ENCODE peak calls at places on chromosomes 11 and 22, in seven cellular contexts. D is suprapubic skin, Z is heart right ventricle, U is IMR-90, R is psoas muscle, O is mesendoderm, Q is right atrium auricular region. E is an unnamed sample. For H3K4me1, the result is how much of the 10 kb centered on the place peaks cover.

GRCh38 chr22:40449676-40450035 is 79.3 kb downstream of the SGSM3 start:
- DNase-seq in D (no peak), Z (no peak), U (peak), R (no peak), O (no peak), Q (no peak), E (no peak)

GRCh38 chr11:2436013-2436520 is 8.2 kb downstream of the TRPM5 start:
- DNase-seq in D (no peak), Z (no peak), U (no peak), R (peak), O (no peak), Q (no peak), E (no peak)

GRCh38 chr22:28670691-28671261 is 8.9 kb downstream of the TTC28 start:
- DNase-seq in D (no peak), Z (no peak), U (peak), R (no peak), O (no peak), Q (no peak), E (no peak)

GRCh38 chr11:64356498-64357411 is 2.2 kb upstream of the RPS6KA4 start:
- DNase-seq in D (no peak), Z (no peak), U (no peak), R (peak), O (peak), Q (no peak), E (no peak)

GRCh38 chr11:113316251-113316650 is 1.9 kb downstream of the TTC12 start:
- DNase-seq in D (no peak), Z (no peak), U (no peak), R (no peak), O (no peak), Q (no peak), E (no peak)

GRCh38 chr22:45680932-45681700 is 9.5 kb downstream of the ATXN10 start:
- DNase-seq in D (no peak), Z (no peak), U (peak), R (no peak), O (no peak), Q (no peak), E (no peak)

GRCh38 chr11:16986434-16987204 is 27.6 kb downstream of the PLEKHA7 start:
- DNase-seq in D (no peak), Z (no peak), U (no peak), R (no peak), O (peak), Q (no peak), E (no peak)

GRCh38 chr11:118295834-118296454 is 8.6 kb upstream of the CD3E start:
- DNase-seq in D (no peak), Z (no peak), U (peak), R (no peak), O (peak), Q (no peak), E (no peak)

GRCh38 chr11:71372693-71373657 is 75.2 kb downstream of the DHCR7 start:
- DNase-seq in D (no peak), Z (no peak), U (peak), R (no peak), O (peak), Q (no peak), E (no peak)

GRCh38 chr22:31106001-31106571 is 1.3 kb downstream of the SELENOM start:
- DNase-seq in D (no peak), Z (peak), U (no peak), R (no peak), O (peak), Q (no peak), E (no peak)

GRCh38 chr11:72673943-72674828 is at the start of gene PDE2A:
- DNase-seq in D (no peak), Z (no peak), U (no peak), R (no peak), O (peak), Q (no peak), E (no peak)

GRCh38 chr11:75474240-75474639 is 41.2 kb upstream of the KLHL35 start:
- DNase-seq in D (no peak), Z (no peak), U (peak), R (no peak), O (no peak), Q (no peak), E (no peak)

GRCh38 chr22:44181033-44181911 is 547 bp downstream of the PARVG start:
- DNase-seq in D (no peak), Z (no peak), U (no peak), R (peak), O (no peak), Q (no peak), E (no peak)

GRCh38 chr11:11850668-11851067 is 8.9 kb downstream of the USP47 start:
- DNase-seq in D (no peak), Z (no peak), U (no peak), R (no peak), O (no peak), Q (no peak), E (no peak)
- H3K4me1 ChIP-seq in D (half or more), Z (half or more), U (under half), R (half or more), O (under half), Q (half or more), E (half or more)

GRCh38 chr22:23834406-23834805 is 4.4 kb downstream of the DERL3 start:
- DNase-seq in D (peak), Z (no peak), U (no peak), R (no peak), O (no peak), Q (no peak), E (no peak)

GRCh38 chr22:23834830-23835772 is 3.7 kb downstream of the DERL3 start:
- DNase-seq in D (peak), Z (peak), U (no peak), R (peak), O (no peak), Q (no peak), E (no peak)

GRCh38 chr22:23836692-23837495 is 1.9 kb downstream of the DERL3 start:
- DNase-seq in D (no peak), Z (no peak), U (no peak), R (peak), O (no peak), Q (no peak), E (no peak)

GRCh38 chr22:23836281-23836680 is 2.5 kb downstream of the DERL3 start:
- DNase-seq in D (no peak), Z (no peak), U (no peak), R (peak), O (no peak), Q (no peak), E (no peak)

GRCh38 chr22:23835773-23836144 is 3.0 kb downstream of the DERL3 start:
- DNase-seq in D (peak), Z (peak), U (no peak), R (peak), O (no peak), Q (no peak), E (no peak)
- H3K4me1 ChIP-seq in D (under half), Z (half or more), U (under half), R (half or more), O (under half), Q (half or more), E (under half)

GRCh38 chr11:20159680-20160381 is 444 bp downstream of the DBX1 start:
- DNase-seq in D (no peak), Z (no peak), U (no peak), R (no peak), O (no peak), Q (no peak), E (no peak)
- H3K4me1 ChIP-seq in D (under half), Z (under half), U (under half), R (under half), O (under half), Q (under half), E (under half)

GRCh38 chr11:123062892-123063395 is 1.0 kb upstream of the HSPA8 start:
- DNase-seq in D (no peak), Z (no peak), U (peak), R (no peak), O (peak), Q (no peak), E (no peak)

GRCh38 chr11:123062158-123062891 is 389 bp upstream of the HSPA8 start:
- DNase-seq in D (peak), Z (peak), U (peak), R (peak), O (peak), Q (peak), E (peak)

GRCh38 chr11:123065634-123066033 is 3.7 kb upstream of the HSPA8 start:
- DNase-seq in D (no peak), Z (no peak), U (peak), R (no peak), O (no peak), Q (no peak), E (no peak)

GRCh38 chr11:123064268-123064657 is 2.3 kb upstream of the HSPA8 start:
- DNase-seq in D (no peak), Z (no peak), U (no peak), R (no peak), O (no peak), Q (peak), E (no peak)

DNA sequence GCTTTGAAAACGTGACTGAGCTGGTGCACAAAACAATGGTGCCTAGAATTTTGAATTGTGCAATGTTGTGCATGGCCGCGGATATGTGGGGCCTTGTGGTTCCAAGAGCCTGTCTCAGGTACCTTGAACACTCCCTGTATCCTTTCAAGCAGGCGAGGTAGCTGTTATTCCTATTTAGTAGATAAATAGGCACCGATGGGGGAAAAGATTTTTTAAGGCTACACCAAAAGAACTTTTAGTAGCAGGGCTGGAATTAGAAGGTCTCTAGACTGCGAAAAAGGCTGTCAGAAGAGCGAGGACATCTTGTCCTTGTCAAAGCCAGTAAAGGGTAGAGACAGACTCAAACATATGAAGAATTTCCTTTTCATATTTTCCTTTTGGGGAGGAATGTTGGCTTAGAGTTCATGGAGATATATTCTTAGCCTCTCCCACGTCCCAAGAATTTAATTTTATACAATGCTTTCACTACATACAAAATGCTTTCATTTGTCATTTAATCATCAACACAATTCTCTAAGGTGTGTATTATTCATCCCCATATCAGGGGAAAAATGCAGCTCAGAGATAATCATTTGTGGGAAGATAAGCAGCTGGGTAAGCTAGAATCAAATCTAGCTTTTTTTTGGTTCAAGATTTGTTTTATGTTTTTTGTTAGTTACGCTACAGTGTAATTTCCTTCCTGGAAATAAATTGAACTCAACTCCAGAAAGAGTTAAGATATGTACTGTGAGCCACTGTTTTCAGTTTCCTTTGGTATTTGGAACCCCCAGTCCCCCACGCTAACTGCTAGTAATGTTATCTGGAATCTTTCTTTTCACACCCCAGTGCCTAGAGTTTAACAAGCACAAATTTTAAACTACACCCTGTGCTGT is 1.7 kb upstream of the HSPA8 start:
- DNase-seq in D (no peak), Z (peak), U (peak), R (peak), O (peak), Q (peak), E (no peak)
- H3K4me1 ChIP-seq in D (half or more), Z (half or more), U (under half), R (half or more), O (under half), Q (under half), E (under half)

GRCh38 chr11:43788394-43788793 is 92.2 kb upstream of the ALKBH3 start:
- DNase-seq in D (no peak), Z (peak), U (no peak), R (no peak), O (no peak), Q (no peak), E (no peak)
- H3K4me1 ChIP-seq in D (under half), Z (under half), U (under half), R (under half), O (under half), Q (under half), E (under half)

GRCh38 chr22:37630839-37631435 is 8.5 kb upstream of the SH3BP1 start:
- DNase-seq in D (no peak), Z (no peak), U (no peak), R (no peak), O (no peak), Q (no peak), E (no peak)
- H3K4me1 ChIP-seq in D (half or more), Z (half or more), U (under half), R (under half), O (under half), Q (under half), E (half or more)

GRCh38 chr11:69318093-69318420 is 24.1 kb downstream of the MYEOV start:
- DNase-seq in D (no peak), Z (no peak), U (no peak), R (no peak), O (no peak), Q (no peak), E (no peak)
- H3K4me1 ChIP-seq in D (under half), Z (under half), U (under half), R (under half), O (under half), Q (under half), E (under half)

DNA sequence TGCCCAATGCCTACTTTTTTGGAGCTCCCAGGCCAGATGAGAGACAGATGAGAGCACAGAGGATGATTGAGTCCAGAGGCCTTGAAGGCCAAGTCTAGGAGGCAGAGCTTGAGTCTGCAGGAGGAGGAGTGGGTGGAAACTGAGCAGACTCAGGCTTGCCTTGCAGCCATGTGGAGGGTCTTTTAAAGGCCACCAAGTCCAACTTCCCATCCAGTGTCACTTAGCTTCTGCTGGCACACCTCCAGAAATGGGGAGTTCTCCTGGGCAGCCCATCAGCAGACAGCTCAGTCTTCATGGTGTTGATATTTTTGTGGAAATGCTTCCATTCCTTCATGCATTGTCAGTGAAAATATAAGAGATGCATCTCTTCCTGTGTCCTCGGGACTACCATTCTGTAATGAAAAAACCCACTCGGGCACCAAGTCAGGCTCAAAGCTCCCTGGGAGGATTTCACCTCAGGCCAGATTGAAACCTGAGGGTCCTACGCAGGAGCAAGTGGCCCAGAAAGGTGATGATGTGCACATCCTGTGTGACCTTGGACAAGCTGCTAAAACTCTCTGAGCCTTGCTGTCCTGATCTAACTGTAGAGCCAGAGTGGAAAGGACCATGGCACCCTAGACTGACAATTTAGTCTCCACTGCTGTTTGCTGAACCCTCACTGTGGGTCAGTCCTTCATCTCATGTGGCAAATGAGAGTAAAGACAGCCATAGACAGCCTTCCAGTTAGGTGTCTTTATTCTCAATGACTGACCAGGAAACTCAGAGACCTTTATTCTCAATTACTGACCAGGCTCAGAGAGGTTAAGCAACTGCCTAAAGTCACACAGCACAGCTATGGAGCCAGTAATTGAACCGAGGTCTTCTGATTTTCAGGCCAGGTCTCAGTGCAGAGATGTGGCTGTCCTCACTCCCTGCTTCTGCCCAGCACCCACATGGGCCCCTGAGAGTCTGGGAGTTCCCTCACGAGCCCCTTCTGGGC is 2.9 kb upstream of the LRRC32 start:
- DNase-seq in D (no peak), Z (no peak), U (no peak), R (peak), O (no peak), Q (no peak), E (no peak)
- H3K4me1 ChIP-seq in D (under half), Z (half or more), U (under half), R (under half), O (under half), Q (under half), E (under half)